ENCODE peak calls at places on chromosomes 16 and 17, in four cellular contexts. K is K562, E is GM12878, S is SK-N-SH. A is an unnamed sample.

GRCh38 chr17:76691379-76692191 is 19.2 kb downstream of the MXRA7 start:
- DNase-seq in K (no peak), E (no peak), S (no peak), A (peak)

GRCh38 chr16:88387941-88388627 is 5.3 kb downstream of the ZNF469 start:
- DNase-seq in K (no peak), E (no peak), S (no peak), A (peak)

GRCh38 chr17:43734376-43734775 is 24.2 kb downstream of the SOST start:
- DNase-seq in S (no peak), K (no peak), E (no peak), A (no peak)

GRCh38 chr17:78716814-78717393 is 65.2 kb downstream of the CYTH1 start:
- DNase-seq in E (no peak), S (peak), K (no peak), A (no peak)

GRCh38 chr17:7842950-7843535 is 9.0 kb downstream of the KDM6B start:
- DNase-seq in K (no peak), E (no peak), S (no peak), A (peak)

GRCh38 chr16:50273888-50274770 is 7.8 kb downstream of the ADCY7 start:
- DNase-seq in S (no peak), K (peak), E (peak), A (no peak)

GRCh38 chr17:80252871-80253270 is 7.8 kb upstream of the RNF213 start:
- DNase-seq in K (peak), E (no peak), S (peak), A (no peak)

GRCh38 chr16:80039777-80040176 is 439.2 kb upstream of the MAF start:
- DNase-seq in E (no peak), K (no peak), S (no peak), A (no peak)

GRCh38 chr17:5508855-5509254 is 22.5 kb downstream of the MIS12 start:
- DNase-seq in S (no peak), K (no peak), E (no peak), A (peak)

GRCh38 chr16:65116216-65116615 is 5.6 kb downstream of the CDH11 start:
- DNase-seq in E (no peak), K (no peak), S (no peak), A (no peak)

GRCh38 chr17:7393613-7394451 is 493 bp downstream of the PLSCR3 start:
- DNase-seq in S (peak), K (no peak), E (no peak), A (no peak)

GRCh38 chr17:51510940-51511339 is 250.6 kb downstream of the UTP18 start:
- DNase-seq in K (no peak), S (no peak), E (no peak), A (no peak)

GRCh38 chr16:20901068-20901440 is 483 bp downstream of the LYRM1 start:
- DNase-seq in S (no peak), K (no peak), E (no peak), A (no peak)

GRCh38 chr17:61321344-61321743 is 78.3 kb upstream of the TBX2 start:
- DNase-seq in S (no peak), E (no peak), K (no peak), A (no peak)

GRCh38 chr17:69326302-69327059 is 452 bp downstream of the ABCA5 start:
- DNase-seq in E (no peak), K (no peak), S (no peak), A (peak)

GRCh38 chr17:72725432-72726068 is 366.9 kb downstream of the SLC39A11 start:
- DNase-seq in K (peak), S (peak), E (no peak), A (peak)

GRCh38 chr17:58531661-58532554 is 17.5 kb upstream of the MTMR4 start:
- DNase-seq in K (peak), S (peak), E (no peak), A (no peak)

GRCh38 chr17:62876063-62876462 is 67.9 kb upstream of the MARCHF10 start:
- DNase-seq in S (no peak), E (no peak), K (no peak), A (no peak)

GRCh38 chr16:88870608-88871348 is 4.3 kb upstream of the PABPN1L start:
- DNase-seq in E (no peak), S (no peak), K (peak), A (no peak)

GRCh38 chr17:29840884-29841283 is 89.1 kb downstream of the SSH2 start:
- DNase-seq in K (no peak), S (no peak), E (no peak), A (no peak)

GRCh38 chr16:55465077-55465896 is 13.7 kb upstream of the MMP2 start:
- DNase-seq in S (peak), E (peak), K (peak), A (peak)

GRCh38 chr17:13541032-13541480 is 60.7 kb downstream of the HS3ST3A1 start:
- DNase-seq in E (no peak), S (no peak), K (no peak), A (no peak)

DNA sequence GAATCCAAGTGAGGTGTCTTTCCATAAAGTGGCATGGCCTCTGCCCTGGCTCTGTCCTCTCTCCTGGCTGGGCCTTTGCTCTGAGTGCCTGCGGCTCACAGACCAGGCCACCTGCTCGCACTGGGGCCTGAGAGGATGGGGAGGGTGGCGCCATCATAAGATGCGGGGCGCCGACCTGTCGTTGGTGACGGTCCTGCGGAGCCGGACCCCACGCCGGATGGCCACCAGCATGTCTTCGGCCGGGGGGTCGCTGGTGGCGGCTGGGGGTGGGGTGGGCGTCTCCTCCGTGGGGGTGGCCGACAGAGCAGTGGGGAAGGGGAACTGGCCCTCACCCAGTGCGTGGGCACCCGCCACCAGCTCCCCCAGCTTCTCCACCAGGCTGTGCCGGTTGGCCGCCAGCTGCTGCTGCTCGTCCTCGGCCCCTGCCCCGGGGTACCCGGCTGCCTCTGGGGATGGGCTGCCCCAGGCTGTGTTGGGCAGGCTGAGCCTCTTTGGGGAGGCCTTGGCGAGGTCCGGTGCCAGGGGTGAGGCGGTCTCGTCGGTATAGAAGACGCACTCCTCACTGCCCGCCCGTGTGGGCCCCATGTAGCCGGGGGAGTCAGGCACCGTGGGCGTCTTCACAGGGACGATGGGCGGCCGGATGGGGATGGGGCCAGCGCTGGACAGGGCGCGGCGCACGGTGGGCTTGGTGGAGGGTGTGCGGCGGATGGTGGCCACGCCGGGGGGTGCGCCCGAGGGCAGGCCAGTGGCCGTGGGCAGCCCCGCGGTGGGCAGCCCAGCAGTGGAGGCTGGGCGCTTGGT is 17.4 kb downstream of the IL34 start:
- DNase-seq in S (peak), E (no peak), K (no peak), A (no peak)
- TF ChIP-seq FOXM1 in S (no peak), E (no peak), K (no peak), A (no peak)

DNA sequence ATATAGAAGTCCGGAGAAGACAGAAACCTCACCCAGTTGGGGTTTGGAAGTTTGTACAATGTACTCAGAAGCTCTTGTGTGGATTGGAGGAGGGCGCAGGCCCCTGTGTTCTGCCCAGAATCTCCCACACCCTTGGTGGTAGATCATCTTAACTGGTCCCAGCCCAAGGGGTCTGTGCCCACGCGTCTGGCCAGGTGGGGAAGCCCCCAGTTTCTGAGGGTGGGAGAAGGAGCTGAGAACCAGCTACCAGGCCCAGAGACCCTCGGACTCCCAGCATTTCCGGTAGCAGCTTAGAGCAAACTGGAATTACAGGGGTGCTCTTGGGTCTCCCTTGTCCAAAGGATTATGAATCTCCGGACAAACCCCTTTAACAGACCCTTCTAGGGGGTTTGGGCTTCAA is 2.3 kb upstream of the PPP1R9B start:
- DNase-seq in E (no peak), S (no peak), K (no peak), A (no peak)
- H3K4me3 ChIP-seq in E (peak), S (peak), K (peak), A (no peak)

DNA sequence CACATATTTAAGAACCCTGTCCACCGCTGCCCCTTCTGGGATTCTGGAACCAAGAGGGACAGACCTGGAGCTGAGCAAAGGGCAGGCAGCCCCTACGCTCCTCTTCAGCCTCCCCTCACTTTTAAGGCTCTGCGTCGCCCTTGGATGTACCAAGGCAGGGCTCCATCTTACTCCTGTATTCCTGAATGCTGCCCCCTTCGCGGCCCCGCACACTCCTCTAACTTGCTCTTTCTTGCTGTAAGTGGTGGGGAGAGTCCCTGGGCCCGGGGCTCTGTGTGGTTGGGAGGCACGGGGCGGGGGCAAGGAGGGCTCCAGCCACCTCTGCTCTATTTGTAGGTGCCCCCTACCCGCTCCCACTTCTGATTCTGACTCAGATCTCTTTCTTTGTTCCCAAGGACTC is 1.2 kb downstream of the TNS4 start:
- DNase-seq in E (no peak), K (no peak), S (no peak), A (no peak)
- H3K9ac ChIP-seq in E (no peak), K (no peak), S (no peak), A (no peak)

DNA sequence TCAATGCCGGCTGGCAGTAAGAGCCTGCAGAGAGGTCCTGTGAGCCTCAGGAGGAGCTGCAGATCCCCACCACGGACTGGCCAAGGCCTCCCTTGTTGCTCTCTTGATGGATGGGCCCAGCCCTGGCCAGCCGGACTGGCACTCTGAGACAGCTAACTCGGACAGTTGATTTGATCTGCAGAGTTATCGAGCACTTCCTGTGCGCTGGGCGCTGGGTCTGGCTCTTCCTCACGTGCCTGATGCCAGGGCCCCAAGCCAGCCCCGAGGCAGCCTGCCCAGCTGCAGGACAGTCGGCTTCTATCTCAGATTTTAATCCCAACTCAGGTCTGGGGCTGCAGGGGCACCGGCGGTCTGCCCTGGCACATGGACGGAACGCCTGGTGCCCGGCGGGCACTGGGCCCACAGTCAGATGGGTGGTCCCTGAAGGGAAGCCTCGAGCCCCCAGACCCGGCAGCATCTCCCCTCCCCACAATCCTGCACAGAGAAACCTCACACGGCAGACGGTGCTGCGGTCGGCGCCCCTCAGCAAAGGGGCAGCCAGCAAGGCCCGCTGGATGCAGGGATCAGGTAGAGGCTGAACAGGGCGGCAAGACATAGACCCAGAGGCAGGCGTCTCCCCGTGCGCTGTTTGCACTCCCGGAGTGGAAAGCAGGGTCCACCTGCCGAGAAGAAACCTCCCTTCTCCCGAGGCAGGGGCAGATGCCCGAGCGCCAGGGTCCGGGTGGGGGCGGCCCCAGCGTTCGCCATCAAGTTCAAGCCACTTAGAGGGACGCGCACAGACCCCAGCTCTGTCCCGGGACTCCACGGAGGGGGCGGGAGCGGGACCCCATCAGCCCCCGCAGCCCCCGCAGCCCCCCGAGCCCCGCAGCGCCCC is 34.0 kb downstream of the TIMM22 start:
- DNase-seq in E (no peak), K (no peak), S (peak), A (no peak)
- TF ChIP-seq FOXM1 in E (no peak), K (no peak), S (no peak), A (no peak)

DNA sequence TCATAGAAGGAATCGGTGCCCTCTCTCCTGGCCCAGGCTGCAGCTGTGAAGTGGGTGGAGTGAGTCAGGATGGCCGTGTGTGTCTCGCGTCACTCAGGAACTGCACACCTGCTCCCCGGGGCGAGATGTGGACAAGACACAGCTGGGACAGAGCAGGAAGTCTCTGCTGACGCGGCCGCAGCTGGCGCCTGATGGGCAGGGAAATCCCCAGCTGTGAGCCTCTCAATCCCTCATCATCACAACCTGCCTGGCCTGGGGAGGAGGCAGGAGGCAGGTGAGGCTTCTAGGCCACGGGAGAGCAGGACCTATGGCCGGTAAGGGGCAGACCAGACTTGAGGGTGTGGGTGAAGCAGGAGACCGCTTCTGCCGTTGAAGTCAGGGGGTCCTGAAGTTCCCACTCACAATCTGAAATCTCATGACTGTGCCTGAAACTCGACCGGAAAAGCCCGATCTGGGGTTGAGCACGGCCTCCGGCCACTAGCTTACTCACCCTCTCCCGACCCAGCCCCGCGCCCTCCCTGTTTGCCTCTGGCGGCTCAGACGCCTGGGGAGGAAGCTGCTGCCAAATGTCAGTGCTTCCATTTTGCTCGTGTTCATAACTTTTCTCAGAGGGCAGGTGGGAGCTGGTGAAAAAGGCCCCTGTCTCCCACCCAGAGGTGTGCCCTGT is 1.1 kb upstream of the TRPV3 start:
- DNase-seq in S (no peak), K (no peak), E (peak), A (no peak)
- H3K4me3 ChIP-seq in S (no peak), K (no peak), E (peak), A (no peak)